ENCODE peak calls at places on chromosomes 12 and 14, in six cellular contexts. B is NCI-H748 treated with DMSO at 0.1 percent for 48 hours, I is Daoy, T is cerebellum, F is NCI-H1694, Y is EH. C is an unnamed sample.

GRCh38 chr12:43551271-43551970 is 582 bp downstream of the ADAMTS20 start:
- DNase-seq in Y (no peak), B (no peak), F (no peak), I (no peak), T (no peak), C (no peak)

GRCh38 chr12:11798856-11799530 is 149.5 kb downstream of the ETV6 start:
- DNase-seq in B (no peak), T (no peak), I (peak; percentile 87), F (no peak), Y (peak; percentile 98), C (peak; percentile 99)

GRCh38 chr12:5654019-5654418 is 222.1 kb downstream of the NTF3 start:
- DNase-seq in Y (no peak), I (no peak), B (no peak), F (no peak), T (no peak), C (no peak)

GRCh38 chr12:39626033-39626814 is 6.6 kb upstream of the ABCD2 start:
- DNase-seq in Y (no peak), T (no peak), B (no peak), I (no peak), F (no peak), C (no peak)

GRCh38 chr14:44700184-44700583 is 193.1 kb upstream of the FSCB start:
- DNase-seq in B (no peak), F (no peak), Y (no peak), T (no peak), I (peak; percentile 80), C (peak; percentile 87)

GRCh38 chr14:70098257-70098809 is 90.4 kb downstream of the SLC8A3 start:
- DNase-seq in Y (peak; percentile 40), T (peak; percentile 12), F (no peak), B (no peak), I (no peak), C (no peak)

GRCh38 chr14:51093371-51094281 is 1.3 kb downstream of the TRIM9 start:
- DNase-seq in I (peak; percentile 65), Y (no peak), B (peak; percentile 65), F (peak; percentile 43), T (peak; percentile 86), C (no peak)

GRCh38 chr12:92141585-92142244 is 3.9 kb downstream of the BTG1 start:
- DNase-seq in Y (no peak), T (no peak), F (no peak), B (peak; percentile 29), I (no peak), C (no peak)

GRCh38 chr12:102063066-102063465 is 1.3 kb upstream of the WASHC3 start:
- DNase-seq in F (no peak), Y (no peak), B (no peak), T (no peak), I (no peak), C (peak; percentile 37)

GRCh38 chr14:90368946-90369721 is 27.7 kb upstream of the CALM1 start:
- DNase-seq in F (no peak), Y (peak; percentile 62), B (peak; percentile 16), T (no peak), I (peak; percentile 45), C (peak; percentile 67)

GRCh38 chr12:7583471-7583870 is 79.9 kb upstream of the CD163 start:
- DNase-seq in T (no peak), B (no peak), Y (no peak), I (no peak), F (no peak), C (no peak)

GRCh38 chr12:22029491-22029890 is 16.5 kb upstream of the CMAS start:
- DNase-seq in F (no peak), I (no peak), Y (no peak), B (no peak), T (no peak), C (no peak)

GRCh38 chr12:104720346-104721064 is 237.6 kb downstream of the SLC41A2 start:
- DNase-seq in B (no peak), I (no peak), Y (peak; percentile 48), F (no peak), T (no peak), C (no peak)

GRCh38 chr12:102618197-102618897 is 138.0 kb upstream of the IGF1 start:
- DNase-seq in I (no peak), B (no peak), Y (no peak), F (no peak), T (no peak), C (no peak)

GRCh38 chr12:23950011-23950774 is 723 bp upstream of the SOX5 start:
- DNase-seq in T (no peak), F (no peak), B (peak; percentile 18), I (peak; percentile 19), Y (no peak), C (no peak)

GRCh38 chr12:91178139-91178561 is 4.5 kb downstream of the DCN start:
- DNase-seq in B (no peak), F (peak; percentile 1), T (peak; percentile 14), I (no peak), Y (peak; percentile 59), C (peak; percentile 38)

GRCh38 chr12:113980537-113981337 is 14.6 kb upstream of the RBM19 start:
- DNase-seq in F (peak; percentile 29), Y (peak; percentile 79), I (peak; percentile 78), B (peak; percentile 75), T (peak; percentile 32), C (peak; percentile 13)

GRCh38 chr12:27970391-27970980 is 2.0 kb downstream of the PTHLH start:
- DNase-seq in Y (peak; percentile 27), I (no peak), T (no peak), F (no peak), B (no peak), C (no peak)

GRCh38 chr12:105831372-105831771 is 307.4 kb downstream of the NUAK1 start:
- DNase-seq in I (no peak), T (no peak), F (peak; percentile 38), B (no peak), Y (no peak), C (no peak)

GRCh38 chr12:123115409-123116111 is 35.3 kb downstream of the PITPNM2 start:
- DNase-seq in T (peak; percentile 45), B (no peak), F (no peak), I (peak; percentile 35), Y (peak; percentile 96), C (peak; percentile 57)

GRCh38 chr14:52397844-52398243 is 83.7 kb downstream of the PTGER2 start:
- DNase-seq in F (no peak), I (no peak), Y (peak; percentile 55), T (no peak), B (no peak), C (no peak)

GRCh38 chr14:25150934-25151790 is 101.2 kb upstream of the STXBP6 start:
- DNase-seq in I (peak; percentile 57), Y (peak; percentile 62), B (peak; percentile 60), F (peak; percentile 30), T (peak; percentile 22), C (peak; percentile 65)

GRCh38 chr12:124693356-124693755 is 125.9 kb upstream of the NCOR2 start:
- DNase-seq in T (no peak), B (no peak), Y (no peak), F (no peak), I (no peak), C (no peak)

GRCh38 chr14:33564774-33565630 is 385.9 kb downstream of the EGLN3 start:
- DNase-seq in Y (peak; percentile 61), T (no peak), I (peak; percentile 95), F (no peak), B (no peak), C (peak; percentile 91)

GRCh38 chr14:54170301-54170700 is 213.7 kb upstream of the BMP4 start:
- DNase-seq in I (no peak), B (no peak), T (no peak), F (no peak), Y (no peak), C (no peak)

GRCh38 chr12:7079826-7080125 is 12.5 kb downstream of the C1R start:
- DNase-seq in T (no peak), Y (peak; percentile 81), I (peak; percentile 54), F (no peak), B (no peak), C (peak; percentile 53)

GRCh38 chr12:119712721-119713120 is 44.8 kb downstream of the PRKAB1 start:
- DNase-seq in Y (no peak), B (no peak), I (no peak), T (no peak), F (no peak), C (no peak)

GRCh38 chr14:91317381-91318313 is 73.1 kb upstream of the GPR68 start:
- DNase-seq in Y (no peak), B (no peak), F (no peak), T (peak; percentile 79), I (peak; percentile 80), C (peak; percentile 72)

GRCh38 chr14:91113829-91114078 is at the start of gene DGLUCY:
- DNase-seq in B (no peak), Y (peak; percentile 80), T (peak; percentile 89), I (peak; percentile 94), F (peak; percentile 87), C (no peak)

GRCh38 chr12:47534695-47535094 is 171.1 kb downstream of the RPAP3 start:
- DNase-seq in F (no peak), T (no peak), Y (peak; percentile 55), B (no peak), I (no peak), C (no peak)

GRCh38 chr14:104389326-104390220 is 190.0 kb upstream of the C14orf180 start:
- DNase-seq in T (no peak), Y (no peak), B (no peak), F (no peak), I (no peak), C (no peak)

GRCh38 chr14:72894623-72895378 is 900 bp upstream of the DPF3 start:
- DNase-seq in B (peak; percentile 4), F (no peak), T (peak; percentile 42), I (peak; percentile 45), Y (peak; percentile 45), C (peak; percentile 32)

GRCh38 chr12:81294325-81295190 is 216.7 kb downstream of the ACSS3 start:
- DNase-seq in F (no peak), I (no peak), T (no peak), Y (no peak), B (no peak), C (no peak)

GRCh38 chr12:121806556-121807308 is 2.9 kb downstream of the SETD1B start:
- DNase-seq in I (no peak), B (no peak), F (no peak), Y (peak; percentile 57), T (peak; percentile 71), C (no peak)

GRCh38 chr12:32471601-32472001 is 72.2 kb downstream of the FGD4 start:
- DNase-seq in T (no peak), Y (no peak), I (no peak), B (no peak), F (no peak), C (no peak)

GRCh38 chr12:79420146-79420618 is 270.6 kb downstream of the PAWR start:
- DNase-seq in Y (peak; percentile 96), T (no peak), F (no peak), B (peak; percentile 10), I (peak; percentile 84), C (peak; percentile 92)